ENCODE peak calls at places on chromosomes 12 and 14, in ten cellular contexts. Z, H, U, G, D, E, T, X, I and A are unnamed samples.

GRCh38 chr12:118302053-118302452 is 70.7 kb downstream of the TAOK3 start:
- DNase-seq in Z (no peak), H (no peak), U (no peak), G (peak; percentile 41), D (no peak), E (peak; percentile 54), T (peak; percentile 34), X (no peak), I (peak; percentile 56), A (no peak)

GRCh38 chr12:4472045-4472444 is 26.4 kb upstream of the FGF6 start:
- DNase-seq in Z (no peak), H (no peak), U (no peak), G (no peak), D (no peak), E (no peak), T (no peak), X (no peak), I (no peak), A (no peak)

GRCh38 chr12:105317942-105318614 is 12.4 kb upstream of the C12orf75 start:
- DNase-seq in Z (no peak), H (no peak), U (no peak), G (peak; percentile 84), D (no peak), E (peak; percentile 83), T (peak; percentile 82), X (no peak), I (no peak), A (no peak)

GRCh38 chr14:91929700-91930099 is 17.8 kb downstream of the FBLN5 start:
- DNase-seq in Z (no peak), H (no peak), U (no peak), G (peak; percentile 44), D (no peak), E (peak; percentile 53), T (peak; percentile 23), X (no peak), I (no peak), A (no peak)

GRCh38 chr12:1256991-1257390 is 266.0 kb downstream of the ERC1 start:
- DNase-seq in Z (no peak), H (no peak), U (no peak), G (no peak), D (no peak), E (no peak), T (no peak), X (no peak), I (no peak), A (no peak)

GRCh38 chr14:71320734-71321555 is 413.7 kb downstream of the PCNX1 start:
- DNase-seq in Z (peak; percentile 56), H (peak; percentile 57), U (peak; percentile 76), G (peak; percentile 72), D (peak; percentile 46), E (peak; percentile 88), T (peak; percentile 52), X (peak; percentile 66), I (peak; percentile 65), A (peak; percentile 62)

GRCh38 chr14:95699397-95699796 is 13.2 kb downstream of the TCL1B start:
- DNase-seq in Z (no peak), H (no peak), U (no peak), G (no peak), D (no peak), E (no peak), T (no peak), X (no peak), I (no peak), A (no peak)

GRCh38 chr12:26847431-26847830 is 14.4 kb upstream of the ITPR2 start:
- DNase-seq in Z (no peak), H (no peak), U (no peak), G (no peak), D (no peak), E (no peak), T (no peak), X (no peak), I (no peak), A (no peak)

DNA sequence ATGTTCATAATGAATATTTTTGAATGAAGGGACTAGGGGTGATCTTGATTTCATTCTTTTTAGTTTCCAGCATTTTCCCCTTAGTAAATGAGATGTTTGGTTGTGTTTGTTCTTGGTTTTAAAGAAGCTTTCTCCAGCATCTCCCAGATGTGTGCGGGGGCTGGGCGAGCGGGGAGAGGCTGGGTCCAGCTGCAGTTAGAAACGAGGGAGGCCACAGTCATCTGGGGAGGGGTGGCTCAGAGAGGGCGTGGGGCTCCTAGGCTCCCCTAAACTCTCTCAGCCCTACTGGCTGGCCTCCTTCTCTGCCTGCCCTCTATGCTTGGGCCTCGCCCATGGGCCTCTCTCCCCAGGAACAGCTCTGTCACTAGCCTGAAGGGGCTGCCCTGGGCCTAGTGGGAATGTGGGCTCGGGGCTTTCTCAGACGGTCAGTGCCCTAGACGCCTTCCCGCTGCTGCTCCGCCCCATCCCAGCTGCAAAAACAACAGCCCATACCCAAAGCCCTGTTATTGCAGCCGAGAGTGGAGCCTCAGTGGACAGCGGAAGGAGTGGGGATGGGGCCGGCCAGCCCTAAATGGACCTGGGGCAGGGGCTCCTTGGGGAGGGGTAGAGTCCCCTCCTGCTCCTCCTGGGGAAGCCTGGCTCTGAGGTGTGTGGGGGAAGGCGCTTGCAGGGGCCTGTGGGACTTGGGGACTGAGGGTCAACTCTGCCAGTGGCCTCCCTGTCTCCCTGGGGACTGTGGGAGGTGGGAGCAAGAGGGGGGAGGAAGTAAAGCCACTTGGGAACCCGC is 18.3 kb upstream of the EIF2B2 start:
- DNase-seq in Z (peak; percentile 61), H (no peak), U (no peak), G (no peak), D (no peak), E (no peak), T (no peak), X (no peak), I (no peak), A (no peak)
- H3K4me1 ChIP-seq in Z (peaks cover 15% of the 10 kb centered on the region), H (peaks cover 33% of the 10 kb centered on the region), U (no peaks in the 10 kb centered on the region), G (no peaks in the 10 kb centered on the region), D (no peaks in the 10 kb centered on the region), E (peaks cover under 1% of the 10 kb centered on the region), T (peaks cover 25% of the 10 kb centered on the region), X (no peaks in the 10 kb centered on the region), I (peaks cover 12% of the 10 kb centered on the region), A (no peaks in the 10 kb centered on the region)

GRCh38 chr14:100569734-100570251 is 17.4 kb downstream of the BEGAIN start:
- DNase-seq in Z (no peak), H (no peak), U (no peak), G (no peak), D (no peak), E (no peak), T (no peak), X (no peak), I (no peak), A (no peak)

GRCh38 chr14:100567877-100568163 is 19.4 kb downstream of the BEGAIN start:
- DNase-seq in Z (no peak), H (no peak), U (no peak), G (no peak), D (no peak), E (peak; percentile 22), T (no peak), X (no peak), I (no peak), A (no peak)

GRCh38 chr14:100568998-100569733 is 18.1 kb downstream of the BEGAIN start:
- DNase-seq in Z (no peak), H (no peak), U (no peak), G (peak; percentile 25), D (no peak), E (peak; percentile 19), T (no peak), X (peak; percentile 41), I (no peak), A (no peak)

GRCh38 chr14:100567009-100567876 is 20.0 kb downstream of the BEGAIN start:
- DNase-seq in Z (no peak), H (no peak), U (no peak), G (no peak), D (no peak), E (no peak), T (no peak), X (peak; percentile 52), I (no peak), A (no peak)

DNA sequence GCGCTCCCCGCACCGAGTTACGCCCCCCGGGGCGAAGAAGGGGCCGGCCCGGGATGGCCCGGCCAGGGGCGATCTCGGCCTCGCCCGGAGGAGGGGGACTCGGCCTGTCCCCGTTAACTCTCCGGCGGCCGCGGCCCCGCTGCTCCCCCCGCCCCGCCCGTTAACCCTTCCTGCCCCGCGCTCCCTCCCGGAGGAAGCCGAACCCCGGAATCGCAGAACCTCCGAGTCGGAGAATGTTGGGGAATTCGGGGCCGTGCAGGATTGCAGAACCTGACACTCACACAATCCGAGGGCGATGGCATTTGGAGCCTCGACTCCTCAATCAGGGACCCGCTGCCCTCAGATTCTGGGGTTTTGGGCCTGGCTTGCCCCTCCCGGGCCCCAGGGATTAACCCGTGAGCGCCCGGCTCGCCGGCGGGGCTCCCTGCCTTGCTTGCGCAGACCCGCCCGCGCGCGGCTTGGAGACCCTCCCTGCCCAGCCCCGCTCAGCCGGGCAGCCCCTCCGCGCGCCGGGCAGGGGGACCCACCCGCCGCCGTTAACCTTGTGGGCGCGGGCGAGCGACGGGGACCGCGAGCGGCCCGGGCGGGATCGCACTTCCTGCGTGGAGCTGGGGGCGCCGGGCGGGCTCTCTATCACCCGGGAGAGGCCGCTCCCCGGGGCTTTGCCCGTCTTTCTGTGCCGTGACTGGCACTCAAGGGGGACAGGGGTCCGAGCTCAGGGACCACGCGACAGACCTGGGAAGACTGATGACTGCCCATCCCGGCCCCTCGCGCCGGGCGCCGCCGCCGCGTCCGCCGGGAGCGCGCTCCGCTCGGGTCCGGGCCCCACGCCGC is 18.8 kb downstream of the BEGAIN start:
- DNase-seq in Z (no peak), H (no peak), U (no peak), G (no peak), D (no peak), E (peak; percentile 33), T (no peak), X (peak; percentile 27), I (no peak), A (no peak)
- H3K4me1 ChIP-seq in Z (no peaks in the 10 kb centered on the region), H (peaks cover 29% of the 10 kb centered on the region), U (peaks cover 5% of the 10 kb centered on the region), G (no peaks in the 10 kb centered on the region), D (peaks cover 7% of the 10 kb centered on the region), E (no peaks in the 10 kb centered on the region), T (no peaks in the 10 kb centered on the region), X (peaks cover 39% of the 10 kb centered on the region), I (peaks cover 9% of the 10 kb centered on the region), A (no peaks in the 10 kb centered on the region)

DNA sequence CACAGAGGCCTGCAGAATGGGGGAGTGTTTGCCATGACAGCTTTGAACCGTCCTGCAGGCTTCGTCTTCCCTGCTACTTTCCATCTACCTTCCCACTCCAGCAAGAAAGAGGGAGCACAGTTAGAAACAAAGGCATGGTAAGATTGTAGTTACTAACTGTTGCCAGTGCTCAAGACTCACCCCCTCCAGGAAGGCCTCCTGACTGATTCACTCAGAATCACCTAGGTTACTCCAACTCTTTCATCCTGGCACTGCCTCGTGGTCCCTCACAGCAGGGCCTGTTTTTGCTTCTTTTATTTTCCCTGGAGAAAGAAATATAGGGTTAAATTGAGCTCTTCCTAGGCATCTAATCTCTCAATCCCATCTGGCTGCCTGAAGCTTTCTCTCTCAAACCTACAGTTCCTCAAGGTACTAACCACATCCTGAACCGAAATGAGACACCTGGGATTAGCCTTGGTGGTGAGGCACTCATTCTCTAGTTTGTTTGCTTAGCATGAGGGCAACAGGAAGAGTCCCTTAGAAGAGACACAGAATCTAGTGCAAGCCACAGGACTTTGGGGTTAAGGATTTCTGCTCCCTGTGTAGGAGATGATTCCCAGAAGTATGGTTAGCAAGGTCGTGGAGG is 7.8 kb downstream of the GALNT6 start:
- DNase-seq in Z (no peak), H (no peak), U (no peak), G (no peak), D (no peak), E (no peak), T (no peak), X (no peak), I (no peak), A (no peak)
- H3K4me1 ChIP-seq in Z (no peaks in the 10 kb centered on the region), H (peaks cover 4% of the 10 kb centered on the region), U (peaks cover 41% of the 10 kb centered on the region), G (peaks cover 2% of the 10 kb centered on the region), D (peaks cover 13% of the 10 kb centered on the region), E (peaks cover 7% of the 10 kb centered on the region), T (peaks cover 23% of the 10 kb centered on the region), X (no peaks in the 10 kb centered on the region), I (no peaks in the 10 kb centered on the region), A (no peaks in the 10 kb centered on the region)

GRCh38 chr14:22386924-22387775 is 201.9 kb downstream of the DAD1 start:
- DNase-seq in Z (peak; percentile 61), H (peak; percentile 22), U (no peak), G (peak; percentile 62), D (peak; percentile 82), E (peak; percentile 80), T (peak; percentile 39), X (peak; percentile 74), I (peak; percentile 76), A (peak; percentile 81)
- H3K4me1 ChIP-seq in Z (no peaks in the 10 kb centered on the region), H (no peaks in the 10 kb centered on the region), U (no peaks in the 10 kb centered on the region), G (no peaks in the 10 kb centered on the region), D (peaks cover 32% of the 10 kb centered on the region), E (no peaks in the 10 kb centered on the region), T (peaks cover 18% of the 10 kb centered on the region), X (peaks cover 2% of the 10 kb centered on the region), I (no peaks in the 10 kb centered on the region), A (no peaks in the 10 kb centered on the region)